ENCODE peak calls at places on chromosome 18, in five cellular contexts. I, U, A, P and W are unnamed samples.

GRCh38 chr18:9869713-9870430 is 15.9 kb upstream of the TXNDC2 start:
- DNase-seq in I (no peak), U (peak; percentile 50), A (no peak), P (peak; percentile 48), W (no peak)

GRCh38 chr18:14920976-14921375 is 173.0 kb downstream of the ANKRD30B start:
- DNase-seq in I (no peak), U (no peak), A (no peak), P (no peak), W (no peak)

GRCh38 chr18:79392226-79392625 is 3.5 kb upstream of the NFATC1 start:
- DNase-seq in I (no peak), U (no peak), A (no peak), P (no peak), W (no peak)

GRCh38 chr18:7812431-7813063 is 245.4 kb downstream of the PTPRM start:
- DNase-seq in I (no peak), U (peak; percentile 86), A (peak; percentile 61), P (no peak), W (no peak)

GRCh38 chr18:54880706-54881105 is 52.4 kb downstream of the RAB27B start:
- DNase-seq in I (no peak), U (peak; percentile 59), A (no peak), P (peak; percentile 7), W (no peak)

GRCh38 chr18:10760986-10761385 is 235.2 kb downstream of the NAPG start:
- DNase-seq in I (no peak), U (no peak), A (no peak), P (no peak), W (no peak)

GRCh38 chr18:36828630-36829361 is at the start of the genes KIAA1328 and TPGS2:
- DNase-seq in I (peak; percentile 80), U (peak; percentile 92), A (no peak), P (peak; percentile 88), W (peak; percentile 83)

GRCh38 chr18:76823574-76823973 is 1.2 kb downstream of the ZNF236 start:
- DNase-seq in I (no peak), U (peak; percentile 23), A (no peak), P (peak; percentile 81), W (no peak)

GRCh38 chr18:8808001-8808400 is 102.6 kb downstream of the MTCL1 start:
- DNase-seq in I (no peak), U (no peak), A (no peak), P (no peak), W (no peak)

GRCh38 chr18:13493071-13493470 is 233.3 kb downstream of the FAM210A start:
- DNase-seq in I (no peak), U (no peak), A (no peak), P (no peak), W (no peak)

GRCh38 chr18:50724631-50725235 is 95.1 kb downstream of the MRO start:
- DNase-seq in I (no peak), U (no peak), A (no peak), P (no peak), W (no peak)

GRCh38 chr18:9562584-9562983 is 51.8 kb downstream of the PPP4R1 start:
- DNase-seq in I (no peak), U (no peak), A (no peak), P (no peak), W (no peak)

GRCh38 chr18:9577361-9577760 is 37.0 kb downstream of the PPP4R1 start:
- DNase-seq in I (no peak), U (no peak), A (no peak), P (no peak), W (no peak)

GRCh38 chr18:62979172-62979571 is 263.8 kb downstream of the PHLPP1 start:
- DNase-seq in I (no peak), U (peak; percentile 83), A (peak; percentile 40), P (no peak), W (no peak)

GRCh38 chr18:79763407-79763806 is 34.3 kb upstream of the KCNG2 start:
- DNase-seq in I (no peak), U (no peak), A (no peak), P (no peak), W (no peak)

GRCh38 chr18:35041752-35042379 is 653 bp downstream of the MAPRE2 start:
- DNase-seq in I (no peak), U (no peak), A (no peak), P (no peak), W (no peak)

GRCh38 chr18:34401775-34402174 is 177.1 kb upstream of the NOL4 start:
- DNase-seq in I (no peak), U (no peak), A (no peak), P (no peak), W (no peak)

GRCh38 chr18:34122724-34123334 is 101.9 kb downstream of the NOL4 start:
- DNase-seq in I (no peak), U (peak; percentile 64), A (no peak), P (peak; percentile 85), W (no peak)

GRCh38 chr18:22563098-22563707 is 145.5 kb upstream of the CTAGE1 start:
- DNase-seq in I (no peak), U (peak; percentile 92), A (peak; percentile 70), P (peak; percentile 72), W (peak; percentile 75)

GRCh38 chr18:40037386-40037785 is 1917.6 kb upstream of the PIK3C3 start:
- DNase-seq in I (no peak), U (no peak), A (no peak), P (no peak), W (no peak)

GRCh38 chr18:7021994-7022840 is 95.4 kb downstream of the LAMA1 start:
- DNase-seq in I (no peak), U (peak; percentile 20), A (no peak), P (no peak), W (peak; percentile 73)

GRCh38 chr18:63182861-63183260 is 136.7 kb downstream of the BCL2 start:
- DNase-seq in I (no peak), U (no peak), A (no peak), P (no peak), W (no peak)

GRCh38 chr18:56351911-56352502 is 286.4 kb downstream of the TXNL1 start:
- DNase-seq in I (no peak), U (no peak), A (no peak), P (peak; percentile 9), W (no peak)